ENCODE peak calls at places on chromosomes 1 and 21, in six cellular contexts. N is K562, M is H1, F is GM12892, D is HepG2, Z is GM12878. U is an unnamed sample.

GRCh38 chr21:39137248-39138186 is 45.7 kb downstream of the PSMG1 start:
- DNase-seq in Z (no peak), F (no peak), D (peak; percentile 43), N (peak; percentile 32), M (peak; percentile 64), U (no peak)

GRCh38 chr1:168469690-168470089 is 74.1 kb downstream of the XCL2 start:
- DNase-seq in F (no peak), D (no peak), M (no peak), N (peak; percentile 60), Z (no peak), U (no peak)

GRCh38 chr21:38314534-38314933 is 57.7 kb downstream of the KCNJ15 start:
- DNase-seq in N (no peak), D (no peak), Z (no peak), M (no peak), F (no peak), U (no peak)

GRCh38 chr1:68204965-68205630 is 27.2 kb downstream of the WLS start:
- DNase-seq in D (no peak), N (no peak), Z (no peak), F (no peak), M (no peak), U (no peak)

GRCh38 chr1:203593723-203594122 is 32.9 kb upstream of the ATP2B4 start:
- DNase-seq in Z (no peak), M (peak; percentile 63), N (peak; percentile 46), F (no peak), D (no peak), U (peak; percentile 31)

GRCh38 chr1:46991083-46991923 is 32.2 kb upstream of the CYP4X1 start:
- DNase-seq in N (peak; percentile 2), M (no peak), D (peak; percentile 33), F (no peak), Z (no peak), U (no peak)

GRCh38 chr1:154847891-154848290 is 22.2 kb downstream of the KCNN3 start:
- DNase-seq in F (no peak), M (no peak), D (no peak), Z (no peak), N (no peak), U (no peak)

GRCh38 chr1:211648980-211649934 is 26.2 kb downstream of the NEK2 start:
- DNase-seq in M (peak; percentile 63), N (peak; percentile 56), D (peak; percentile 68), Z (no peak), F (no peak), U (no peak)

GRCh38 chr1:37432636-37433035 is 41.7 kb upstream of the ZC3H12A start:
- DNase-seq in F (no peak), Z (no peak), N (no peak), D (no peak), M (no peak), U (no peak)

GRCh38 chr1:175498002-175498401 is 245.4 kb downstream of the TNR start:
- DNase-seq in Z (no peak), D (no peak), M (no peak), N (no peak), F (no peak), U (no peak)

GRCh38 chr1:218815076-218815475 is 358.6 kb upstream of the LYPLAL1 start:
- DNase-seq in F (no peak), Z (no peak), D (no peak), M (no peak), N (no peak), U (no peak)

GRCh38 chr1:172826096-172826741 is 167.3 kb downstream of the FASLG start:
- DNase-seq in F (no peak), D (peak; percentile 21), N (no peak), Z (no peak), M (no peak), U (no peak)

GRCh38 chr1:165942062-165942461 is 114.6 kb downstream of the UCK2 start:
- DNase-seq in D (no peak), F (no peak), M (no peak), N (no peak), Z (no peak), U (no peak)

GRCh38 chr21:41068411-41069304 is 99.3 kb upstream of the BACE2 start:
- DNase-seq in Z (no peak), M (peak; percentile 96), D (peak; percentile 50), N (peak; percentile 84), F (peak; percentile 50), U (peak; percentile 72)

GRCh38 chr1:173954179-173954578 is 37.1 kb upstream of the SERPINC1 start:
- DNase-seq in N (no peak), F (no peak), D (no peak), Z (no peak), M (no peak), U (no peak)

GRCh38 chr1:230136453-230137327 is 69.7 kb downstream of the GALNT2 start:
- DNase-seq in D (no peak), N (no peak), F (no peak), M (no peak), Z (no peak), U (no peak)

GRCh38 chr1:5466487-5466886 is 525.7 kb downstream of the NPHP4 start:
- DNase-seq in M (no peak), N (no peak), Z (no peak), F (no peak), D (no peak), U (no peak)

GRCh38 chr1:192967901-192968300 is 91.3 kb downstream of the UCHL5 start:
- DNase-seq in D (no peak), M (no peak), F (no peak), Z (no peak), N (no peak), U (no peak)

GRCh38 chr1:170267317-170267716 is 121.6 kb downstream of the NTMT2 start:
- DNase-seq in Z (no peak), F (no peak), M (no peak), D (no peak), N (no peak), U (no peak)

GRCh38 chr21:33211732-33212131 is 18.0 kb upstream of the IFNAR2 start:
- DNase-seq in D (no peak), Z (no peak), M (no peak), F (no peak), N (no peak), U (no peak)

DNA sequence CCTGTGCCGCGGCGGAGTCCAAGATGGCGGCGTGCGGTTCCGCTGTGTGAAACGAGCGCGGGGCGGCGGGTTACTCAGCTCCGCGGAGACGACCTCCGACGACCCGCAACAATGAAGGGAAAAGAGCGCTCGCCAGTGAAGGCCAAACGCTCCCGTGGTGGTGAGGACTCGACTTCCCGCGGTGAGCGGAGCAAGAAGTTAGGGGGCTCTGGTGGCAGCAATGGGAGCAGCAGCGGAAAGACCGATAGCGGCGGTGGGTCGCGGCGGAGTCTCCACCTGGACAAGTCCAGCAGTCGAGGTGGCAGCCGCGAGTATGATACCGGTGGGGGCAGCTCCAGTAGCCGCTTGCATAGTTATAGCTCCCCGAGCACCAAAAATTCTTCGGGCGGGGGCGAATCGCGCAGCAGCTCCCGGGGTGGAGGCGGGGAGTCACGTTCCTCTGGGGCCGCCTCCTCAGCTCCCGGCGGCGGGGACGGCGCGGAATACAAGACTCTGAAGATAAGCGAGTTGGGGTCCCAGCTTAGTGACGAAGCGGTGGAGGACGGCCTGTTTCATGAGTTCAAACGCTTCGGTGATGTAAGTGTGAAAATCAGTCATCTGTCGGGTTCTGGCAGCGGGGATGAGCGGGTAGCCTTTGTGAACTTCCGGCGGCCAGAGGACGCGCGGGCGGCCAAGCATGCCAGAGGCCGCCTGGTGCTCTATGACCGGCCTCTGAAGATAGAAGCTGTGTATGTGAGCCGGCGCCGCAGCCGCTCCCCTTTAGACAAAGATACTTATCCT is 440 bp downstream of the RBM15 start:
- DNase-seq in Z (no peak), D (peak; percentile 53), N (peak; percentile 72), M (peak; percentile 90), F (peak; percentile 37), U (peak; percentile 18)
- TF ChIP-seq TAF1 in Z (peak; percentile 99), D (peak; percentile 99), N (peak; percentile 98), M (peak; percentile 98), F (peak; percentile 96), U (peak; percentile 99)

GRCh38 chr1:235999259-235999925 is 65.5 kb downstream of the NID1 start:
- DNase-seq in N (no peak), D (no peak), Z (peak; percentile 96), M (no peak), F (peak; percentile 28), U (peak; percentile 34)
- TF ChIP-seq POLR2A in N (no peak), D (no peak), Z (no peak), M (no peak), F (no peak), U (no peak)

DNA sequence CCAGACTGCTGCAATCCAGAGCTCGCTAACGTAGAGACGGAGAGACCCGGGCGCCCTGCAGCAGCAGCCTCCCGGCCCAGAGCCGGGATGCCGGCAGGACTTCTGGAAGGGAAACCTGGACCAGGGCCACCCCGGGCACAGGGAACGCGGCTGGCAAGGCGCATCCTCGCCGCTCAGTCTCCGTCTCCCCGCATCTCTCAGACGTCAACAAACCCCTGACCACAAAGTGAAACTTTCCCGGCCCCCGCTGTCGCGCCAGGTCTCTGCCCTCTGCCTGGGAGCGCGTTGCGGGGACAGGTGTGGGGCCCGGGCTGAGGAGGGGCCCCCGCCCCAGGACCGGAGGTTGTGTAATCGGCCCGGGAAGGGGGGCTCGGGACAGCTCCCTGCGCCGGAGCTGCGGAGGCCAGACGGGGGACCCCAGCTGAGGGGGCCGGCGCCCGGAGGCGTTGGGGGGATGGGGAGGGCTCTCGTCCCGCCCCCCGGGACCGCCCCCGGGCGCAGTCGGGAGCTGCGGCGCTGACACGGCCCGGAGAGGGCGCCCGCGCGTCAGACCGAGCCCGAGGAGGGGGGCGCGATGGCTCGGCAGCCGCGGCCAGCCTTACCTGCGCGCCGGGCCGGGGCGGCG is 116.6 kb upstream of the HIVEP3 start:
- DNase-seq in F (peak; percentile 67), N (peak; percentile 95), D (no peak), M (peak; percentile 85), Z (no peak), U (peak; percentile 76)
- TF ChIP-seq TAF1 in F (no peak), N (no peak), D (no peak), M (no peak), Z (no peak), U (no peak)

GRCh38 chr1:35555601-35556477 is 1.4 kb downstream of the KIAA0319L start:
- DNase-seq in F (no peak), Z (no peak), D (peak; percentile 97), N (no peak), M (no peak), U (no peak)

GRCh38 chr1:35557611-35558373 is at the start of gene NCDN:
- DNase-seq in M (peak; percentile 69), F (peak; percentile 97), Z (peak; percentile 85), D (peak; percentile 94), N (peak; percentile 98), U (peak; percentile 97)

GRCh38 chr1:35558374-35559316 is 1.0 kb downstream of the NCDN start:
- DNase-seq in D (no peak), F (no peak), Z (no peak), M (no peak), N (peak; percentile 33), U (no peak)

GRCh38 chr1:35556494-35557117 is 597 bp downstream of the KIAA0319L start:
- DNase-seq in N (no peak), Z (no peak), F (no peak), M (no peak), D (no peak), U (no peak)

DNA sequence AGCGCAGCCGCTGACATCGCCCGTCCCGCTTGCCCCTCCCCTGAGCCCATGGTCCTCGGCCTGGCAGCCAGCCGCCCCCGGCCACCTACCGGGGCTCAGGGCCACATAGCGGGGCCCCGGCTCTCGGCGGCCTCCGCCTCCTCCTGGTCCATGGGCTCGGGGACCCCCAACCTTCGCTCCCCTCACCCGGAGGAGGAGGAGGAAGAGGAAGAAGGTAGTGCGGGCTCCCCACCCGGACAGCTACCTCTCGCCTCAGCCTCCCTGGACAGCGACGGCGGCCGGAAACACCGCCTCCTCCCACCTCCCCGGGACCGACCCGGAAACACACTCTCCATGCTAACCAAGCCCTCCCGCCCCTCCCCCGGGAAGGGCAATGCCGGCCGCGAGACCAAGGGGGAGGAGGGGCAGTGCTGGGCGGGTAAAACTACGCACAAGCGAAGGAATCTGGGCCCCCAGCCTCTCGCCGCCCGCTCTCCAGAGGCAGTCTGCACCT is at the start of gene KIAA0319L:
- DNase-seq in Z (no peak), F (peak; percentile 85), M (peak; percentile 98), D (peak; percentile 60), N (peak; percentile 92), U (peak; percentile 87)
- TF ChIP-seq POLR2A in Z (peak; percentile 88), F (no peak), M (peak; percentile 44), D (peak; percentile 87), N (peak; percentile 94), U (no peak)